ENCODE peak calls at places on chromosome 4, in five cellular contexts. One of them, this sample, is unnamed.

GRCh38 chr4:81562093-81562492 is 90.4 kb upstream of the RASGEF1B start:
- DNase-seq in RWPE1: no peak
- DNase-seq in HTR-8/SVneo: no peak
- DNase-seq in ecto neural progenitor cell: no peak
- DNase-seq in GM23338: no peak
- DNase-seq in this sample: no peak

GRCh38 chr4:89111833-89112563 is 665 bp downstream of the TIGD2 start:
- DNase-seq in RWPE1: peak; percentile 87
- DNase-seq in ecto neural progenitor cell: no peak
- DNase-seq in HTR-8/SVneo: peak; percentile 50
- DNase-seq in GM23338: peak; percentile 48
- DNase-seq in this sample: peak; percentile 37

GRCh38 chr4:1786544-1787362 is 6.3 kb upstream of the FGFR3 start:
- DNase-seq in RWPE1: no peak
- DNase-seq in HTR-8/SVneo: no peak
- DNase-seq in ecto neural progenitor cell: no peak
- DNase-seq in GM23338: no peak
- DNase-seq in this sample: peak; percentile 70

GRCh38 chr4:150648123-150648522 is 66.2 kb downstream of the MAB21L2 start:
- DNase-seq in RWPE1: no peak
- DNase-seq in GM23338: no peak
- DNase-seq in HTR-8/SVneo: no peak
- DNase-seq in ecto neural progenitor cell: no peak
- DNase-seq in this sample: no peak

GRCh38 chr4:72468904-72469502 is 100.0 kb downstream of the ADAMTS3 start:
- DNase-seq in ecto neural progenitor cell: no peak
- DNase-seq in GM23338: peak; percentile 67
- DNase-seq in HTR-8/SVneo: no peak
- DNase-seq in RWPE1: peak; percentile 21
- DNase-seq in this sample: no peak

GRCh38 chr4:15255537-15255936 is 172.3 kb upstream of the C1QTNF7 start:
- DNase-seq in GM23338: peak; percentile 61
- DNase-seq in RWPE1: no peak
- DNase-seq in ecto neural progenitor cell: no peak
- DNase-seq in HTR-8/SVneo: no peak
- DNase-seq in this sample: no peak

GRCh38 chr4:164596318-164596878 is 157.5 kb upstream of the SMIM31 start:
- DNase-seq in HTR-8/SVneo: no peak
- DNase-seq in ecto neural progenitor cell: no peak
- DNase-seq in GM23338: peak; percentile 17
- DNase-seq in RWPE1: no peak
- DNase-seq in this sample: peak; percentile 12

GRCh38 chr4:183098080-183098722 is 856 bp upstream of the WWC2 start:
- DNase-seq in GM23338: peak; percentile 66
- DNase-seq in RWPE1: peak; percentile 48
- DNase-seq in HTR-8/SVneo: no peak
- DNase-seq in ecto neural progenitor cell: no peak
- DNase-seq in this sample: peak; percentile 83

GRCh38 chr4:109169160-109169559 is 133.3 kb downstream of the COL25A1 start:
- DNase-seq in HTR-8/SVneo: no peak
- DNase-seq in GM23338: no peak
- DNase-seq in RWPE1: no peak
- DNase-seq in ecto neural progenitor cell: no peak
- DNase-seq in this sample: no peak

GRCh38 chr4:151940290-151940689 is 179.5 kb upstream of the GATB start:
- DNase-seq in ecto neural progenitor cell: no peak
- DNase-seq in GM23338: no peak
- DNase-seq in HTR-8/SVneo: no peak
- DNase-seq in RWPE1: no peak
- DNase-seq in this sample: no peak

GRCh38 chr4:77699731-77700210 is 94.2 kb downstream of the CXCL13 start:
- DNase-seq in HTR-8/SVneo: peak; percentile 25
- DNase-seq in RWPE1: peak; percentile 66
- DNase-seq in ecto neural progenitor cell: peak; percentile 64
- DNase-seq in GM23338: peak; percentile 72
- DNase-seq in this sample: peak; percentile 13

GRCh38 chr4:1882850-1883271 is 11.7 kb downstream of the NSD2 start:
- DNase-seq in RWPE1: no peak
- DNase-seq in GM23338: no peak
- DNase-seq in ecto neural progenitor cell: no peak
- DNase-seq in HTR-8/SVneo: no peak
- DNase-seq in this sample: no peak

GRCh38 chr4:148204892-148205291 is 237.3 kb downstream of the NR3C2 start:
- DNase-seq in RWPE1: no peak
- DNase-seq in GM23338: no peak
- DNase-seq in HTR-8/SVneo: no peak
- DNase-seq in ecto neural progenitor cell: no peak
- DNase-seq in this sample: no peak

GRCh38 chr4:38231626-38232025 is 271.4 kb downstream of the PTTG2 start:
- DNase-seq in ecto neural progenitor cell: no peak
- DNase-seq in GM23338: no peak
- DNase-seq in RWPE1: no peak
- DNase-seq in HTR-8/SVneo: no peak
- DNase-seq in this sample: no peak

GRCh38 chr4:189771696-189772361 is 168.8 kb upstream of the FRG1 start:
- DNase-seq in HTR-8/SVneo: no peak
- DNase-seq in ecto neural progenitor cell: no peak
- DNase-seq in RWPE1: no peak
- DNase-seq in GM23338: no peak
- DNase-seq in this sample: no peak

GRCh38 chr4:122762520-122762919 is 30.0 kb downstream of the BBS12 start:
- DNase-seq in GM23338: no peak
- DNase-seq in HTR-8/SVneo: no peak
- DNase-seq in ecto neural progenitor cell: no peak
- DNase-seq in RWPE1: no peak
- DNase-seq in this sample: no peak

GRCh38 chr4:108168213-108168671 is 490 bp downstream of the LEF1 start:
- DNase-seq in HTR-8/SVneo: no peak
- DNase-seq in ecto neural progenitor cell: no peak
- DNase-seq in RWPE1: no peak
- DNase-seq in GM23338: no peak
- DNase-seq in this sample: no peak

GRCh38 chr4:8528713-8529112 is 51.5 kb upstream of the GPR78 start:
- DNase-seq in ecto neural progenitor cell: no peak
- DNase-seq in GM23338: no peak
- DNase-seq in HTR-8/SVneo: no peak
- DNase-seq in RWPE1: no peak
- DNase-seq in this sample: no peak

GRCh38 chr4:183256756-183257385 is 63.2 kb downstream of the CLDN22 start:
- DNase-seq in HTR-8/SVneo: peak; percentile 62
- DNase-seq in GM23338: peak; percentile 72
- DNase-seq in ecto neural progenitor cell: peak; percentile 69
- DNase-seq in RWPE1: peak; percentile 54
- DNase-seq in this sample: peak; percentile 76

This sample was measured in H7.